ENCODE peak calls at places on chromosomes 16 and 17, in five cellular contexts. W is EH, V is psoas muscle, B is body of pancreas, L is Caki2. Y is an unnamed sample.
A peak's percentile ranks its signal among the peaks of the same experiment; 100 is the strongest.

GRCh38 chr16:51569204-51569911 is 418.3 kb upstream of the SALL1 start:
- DNase-seq in L (no peak), B (no peak), V (no peak), W (peak; percentile 41), Y (no peak)

GRCh38 chr17:73293480-73293911 is 18.3 kb downstream of the CDC42EP4 start:
- DNase-seq in V (peak; percentile 82), W (peak; percentile 92), L (peak; percentile 86), B (peak; percentile 92), Y (no peak)

GRCh38 chr16:24841291-24841690 is 4.5 kb upstream of the SLC5A11 start:
- DNase-seq in W (no peak), B (no peak), V (no peak), L (no peak), Y (no peak)

GRCh38 chr16:77408607-77409006 is 26.2 kb downstream of the ADAMTS18 start:
- DNase-seq in W (no peak), B (no peak), V (no peak), L (no peak), Y (no peak)

GRCh38 chr17:58331815-58332719 is 3.5 kb upstream of the TSPOAP1 start:
- DNase-seq in V (peak; percentile 84), B (peak; percentile 41), W (no peak), L (no peak), Y (peak; percentile 17)

GRCh38 chr16:29007865-29008593 is 23.2 kb downstream of the LAT start:
- DNase-seq in B (no peak), V (no peak), L (no peak), W (peak; percentile 74), Y (no peak)

GRCh38 chr16:84184775-84185174 is 2.1 kb downstream of the TAF1C start:
- DNase-seq in B (peak; percentile 30), V (no peak), L (no peak), W (no peak), Y (peak; percentile 48)

GRCh38 chr16:4723071-4723767 is 10.9 kb downstream of the ANKS3 start:
- DNase-seq in B (no peak), V (peak; percentile 8), L (no peak), W (no peak), Y (no peak)

GRCh38 chr17:27615121-27615520 is 15.9 kb upstream of the LGALS9 start:
- DNase-seq in W (no peak), B (no peak), V (no peak), L (no peak), Y (no peak)

GRCh38 chr16:87464691-87465300 is 28.0 kb downstream of the ZCCHC14 start:
- DNase-seq in B (peak; percentile 63), V (peak; percentile 77), L (peak; percentile 75), W (peak; percentile 92), Y (peak; percentile 77)

GRCh38 chr17:6327007-6327406 is 107.9 kb downstream of the AIPL1 start:
- DNase-seq in W (no peak), V (no peak), L (no peak), B (peak; percentile 9), Y (peak; percentile 26)

GRCh38 chr17:59479141-59479540 is 86.3 kb upstream of the DHX40 start:
- DNase-seq in V (no peak), L (no peak), W (no peak), B (no peak), Y (no peak)

GRCh38 chr17:80782536-80783427 is 208.9 kb upstream of the CHMP6 start:
- DNase-seq in W (peak; percentile 60), B (no peak), V (no peak), L (no peak), Y (no peak)

GRCh38 chr16:71895679-71896385 is 501 bp downstream of the IST1 start:
- DNase-seq in V (peak; percentile 69), B (peak; percentile 33), L (no peak), W (peak; percentile 59), Y (no peak)

GRCh38 chr16:55330726-55331647 is 7.0 kb downstream of the IRX6 start:
- DNase-seq in L (no peak), B (no peak), W (no peak), V (no peak), Y (no peak)

GRCh38 chr17:561118-561517 is 153.5 kb downstream of the VPS53 start:
- DNase-seq in W (peak; percentile 74), B (no peak), V (no peak), L (no peak), Y (no peak)

GRCh38 chr17:82105882-82106696 is 8.1 kb upstream of the FASN start:
- DNase-seq in L (peak; percentile 65), W (peak; percentile 78), V (peak; percentile 74), B (peak; percentile 71), Y (peak; percentile 27)

GRCh38 chr17:66543526-66543925 is 241.1 kb downstream of the PRKCA start:
- DNase-seq in L (no peak), W (no peak), V (no peak), B (no peak), Y (no peak)

GRCh38 chr17:55420067-55420775 is 1.4 kb downstream of the MMD start:
- DNase-seq in V (no peak), B (peak; percentile 22), W (no peak), L (no peak), Y (no peak)

GRCh38 chr17:42809250-42809649 is 10.6 kb downstream of the CNTD1 start:
- DNase-seq in B (peak; percentile 47), W (peak; percentile 68), L (no peak), V (peak; percentile 72), Y (peak; percentile 60)

GRCh38 chr17:12180644-12181261 is 160.1 kb downstream of the MAP2K4 start:
- DNase-seq in W (peak; percentile 69), V (no peak), L (peak; percentile 27), B (peak; percentile 23), Y (peak; percentile 31)

GRCh38 chr16:83958137-83958810 is 5.2 kb downstream of the OSGIN1 start:
- DNase-seq in W (no peak), L (no peak), B (no peak), V (no peak), Y (no peak)

GRCh38 chr16:75496546-75496945 is 1.3 kb upstream of the CHST6 start:
- DNase-seq in V (no peak), W (no peak), B (no peak), L (no peak), Y (no peak)

GRCh38 chr16:86961133-86961720 is 356.0 kb downstream of the C16orf95 start:
- DNase-seq in W (peak; percentile 35), L (no peak), B (no peak), V (no peak), Y (no peak)

GRCh38 chr17:14299261-14300093 is 1.4 kb upstream of the HS3ST3B1 start:
- DNase-seq in L (no peak), B (peak; percentile 34), W (peak; percentile 59), V (no peak), Y (peak; percentile 60)

GRCh38 chr16:85473909-85474640 is 139.0 kb upstream of the GSE1 start:
- DNase-seq in L (no peak), B (no peak), W (peak; percentile 32), V (peak; percentile 73), Y (no peak)

GRCh38 chr16:11350531-11351335 is 5.5 kb downstream of the RMI2 start:
- DNase-seq in L (no peak), B (no peak), V (no peak), W (peak; percentile 94), Y (no peak)

GRCh38 chr16:81198635-81199034 is 39.9 kb upstream of the BCO1 start:
- DNase-seq in B (no peak), V (no peak), W (peak; percentile 30), L (no peak), Y (no peak)

GRCh38 chr16:14013571-14014283 is 57.4 kb upstream of the MRTFB start:
- DNase-seq in W (peak; percentile 96), V (peak; percentile 60), B (peak; percentile 46), L (peak; percentile 91), Y (peak; percentile 29)

GRCh38 chr17:45145035-45145389 is 3.3 kb upstream of the HEXIM1 start:
- DNase-seq in B (no peak), W (no peak), V (peak; percentile 56), L (no peak), Y (no peak)

GRCh38 chr16:1334739-1335138 is 1.3 kb downstream of the BAIAP3 start:
- DNase-seq in B (no peak), L (no peak), V (no peak), W (no peak), Y (no peak)

GRCh38 chr17:17375826-17376225 is 72.7 kb downstream of the NT5M start:
- DNase-seq in V (no peak), W (peak; percentile 34), L (no peak), B (no peak), Y (no peak)

GRCh38 chr16:69890114-69890890 is 60.8 kb upstream of the CLEC18A start:
- DNase-seq in L (peak; percentile 6), V (peak; percentile 76), B (peak; percentile 67), W (peak; percentile 86), Y (peak; percentile 19)

GRCh38 chr17:75995385-75995925 is 5.2 kb upstream of the CDK3 start:
- DNase-seq in B (no peak), L (no peak), W (no peak), V (peak; percentile 1), Y (no peak)

GRCh38 chr17:48550313-48551205 is 5.7 kb upstream of the HOXB2 start:
- DNase-seq in L (no peak), B (no peak), W (no peak), V (no peak), Y (no peak)

Y was measured in ovary.